ENCODE peak calls at places on chromosomes 1 and 21, in nine cellular contexts. O, Q, N, G, V, C, X, E and Y are unnamed samples.

GRCh38 chr1:112344754-112345423 is 51.1 kb upstream of the CTTNBP2NL start:
- DNase-seq in X (no peak), Q (no peak), E (no peak), G (no peak), C (no peak), N (no peak), V (no peak), O (no peak), Y (no peak)

GRCh38 chr1:6711174-6711573 is 9.6 kb upstream of the DNAJC11 start:
- DNase-seq in O (no peak), E (no peak), N (no peak), X (no peak), C (no peak), Q (no peak), V (no peak), G (no peak), Y (no peak)

GRCh38 chr1:30847358-30847972 is 61.1 kb downstream of the SDC3 start:
- DNase-seq in C (peak), V (peak), N (peak), G (no peak), Q (peak), O (peak), E (no peak), X (peak), Y (no peak)

GRCh38 chr1:219189021-219189824 is 15.5 kb downstream of the LYPLAL1 start:
- DNase-seq in V (no peak), X (no peak), E (no peak), N (peak), Q (peak), G (peak), O (peak), C (no peak), Y (no peak)

GRCh38 chr1:18751425-18751824 is 108.0 kb downstream of the TAS1R2 start:
- DNase-seq in G (no peak), O (no peak), N (no peak), C (no peak), X (no peak), Q (no peak), V (peak), E (no peak), Y (no peak)

GRCh38 chr1:32353886-32354570 is 8.3 kb downstream of the FAM229A start:
- DNase-seq in C (no peak), O (peak), G (no peak), V (no peak), X (no peak), E (peak), Q (no peak), N (no peak), Y (no peak)

GRCh38 chr1:119659628-119660027 is 11.6 kb upstream of the ZNF697 start:
- DNase-seq in O (no peak), Q (no peak), V (no peak), E (peak), X (no peak), C (no peak), N (no peak), G (no peak), Y (no peak)

GRCh38 chr1:8512504-8512903 is 194.6 kb downstream of the SLC45A1 start:
- DNase-seq in X (no peak), O (peak), V (no peak), E (no peak), N (no peak), G (no peak), Q (no peak), C (no peak), Y (no peak)

GRCh38 chr1:65494671-65495070 is 74.2 kb downstream of the LEPR start:
- DNase-seq in E (no peak), X (no peak), N (no peak), G (no peak), Q (no peak), C (no peak), V (no peak), O (no peak), Y (no peak)

GRCh38 chr1:65069186-65069585 is 78.8 kb upstream of the AK4 start:
- DNase-seq in G (no peak), Q (no peak), X (no peak), N (no peak), E (no peak), V (no peak), C (no peak), O (no peak), Y (no peak)

GRCh38 chr1:1782399-1783221 is 4.3 kb upstream of the NADK start:
- DNase-seq in E (peak), G (no peak), Q (peak), X (no peak), C (peak), O (peak), V (no peak), N (peak), Y (no peak)

GRCh38 chr1:86441997-86442396 is 18.0 kb downstream of the CLCA2 start:
- DNase-seq in E (no peak), V (no peak), G (no peak), N (no peak), X (no peak), Q (no peak), O (no peak), C (no peak), Y (no peak)

GRCh38 chr1:165845992-165846748 is 18.8 kb downstream of the UCK2 start:
- DNase-seq in V (no peak), Q (no peak), G (no peak), O (no peak), C (no peak), N (no peak), X (no peak), E (no peak), Y (no peak)

GRCh38 chr1:233172201-233172600 is 123.3 kb downstream of the PCNX2 start:
- DNase-seq in X (no peak), E (no peak), V (no peak), Q (peak), N (peak), C (no peak), G (no peak), O (no peak), Y (no peak)

GRCh38 chr1:145961109-145961424 is 3.2 kb upstream of the LIX1L start:
- DNase-seq in O (peak), C (no peak), G (no peak), N (no peak), E (peak), V (peak), X (no peak), Q (no peak), Y (peak)

GRCh38 chr1:94541175-94542087 is at the start of gene F3:
- DNase-seq in X (peak), G (peak), N (peak), C (peak), Q (peak), O (peak), V (peak), E (peak), Y (peak)

GRCh38 chr1:935751-936231 is 12.1 kb downstream of the SAMD11 start:
- DNase-seq in C (no peak), X (no peak), Q (no peak), G (no peak), O (no peak), V (peak), N (no peak), E (no peak), Y (peak)

GRCh38 chr1:10898921-10899320 is 102.5 kb upstream of the CASZ1 start:
- DNase-seq in N (no peak), E (no peak), V (no peak), X (no peak), G (no peak), Q (no peak), C (no peak), O (no peak), Y (no peak)

GRCh38 chr1:166888710-166889109 is 12.6 kb upstream of the TADA1 start:
- DNase-seq in G (no peak), C (no peak), E (no peak), X (no peak), N (no peak), V (no peak), O (no peak), Q (no peak), Y (no peak)

GRCh38 chr1:119731741-119732430 is 20.2 kb downstream of the PHGDH start:
- DNase-seq in C (no peak), G (no peak), N (no peak), X (no peak), E (no peak), Q (no peak), O (no peak), V (no peak), Y (no peak)

GRCh38 chr1:19799877-19800804 is at the start of gene TMCO4:
- DNase-seq in C (peak), N (peak), V (peak), O (peak), Q (peak), E (peak), X (peak), G (peak), Y (peak)

GRCh38 chr21:41864311-41865001 is 14.7 kb downstream of the PRDM15 start:
- DNase-seq in G (no peak), O (no peak), E (no peak), N (no peak), V (no peak), C (no peak), Q (no peak), X (no peak), Y (no peak)

GRCh38 chr1:234477373-234478151 is 1.4 kb downstream of the TARBP1 start:
- DNase-seq in Q (no peak), G (no peak), O (no peak), C (no peak), N (no peak), E (no peak), X (no peak), V (no peak), Y (no peak)

GRCh38 chr1:84406209-84406917 is 8.1 kb downstream of the DNASE2B start:
- DNase-seq in N (peak), V (no peak), O (peak), C (no peak), Q (peak), G (no peak), E (no peak), X (no peak), Y (no peak)

GRCh38 chr1:160607051-160608032 is 28.0 kb upstream of the CD84 start:
- DNase-seq in N (peak), E (no peak), X (peak), V (peak), O (no peak), Q (peak), G (peak), C (no peak), Y (no peak)

GRCh38 chr1:59142663-59143487 is 154.0 kb upstream of the FGGY start:
- DNase-seq in Q (peak), O (peak), E (no peak), N (peak), X (no peak), C (no peak), V (no peak), G (peak), Y (no peak)

GRCh38 chr1:16903054-16903453 is 7.3 kb downstream of the RNU1-2 start:
- DNase-seq in O (peak), X (no peak), C (no peak), E (no peak), Q (peak), N (peak), V (no peak), G (no peak), Y (no peak)

GRCh38 chr1:200075938-200076546 is 48.5 kb downstream of the NR5A2 start:
- DNase-seq in X (no peak), V (no peak), G (no peak), C (no peak), E (no peak), O (no peak), Q (peak), N (peak), Y (no peak)

GRCh38 chr1:15287035-15287434 is 40.0 kb downstream of the FHAD1 start:
- DNase-seq in O (no peak), Q (no peak), C (no peak), N (no peak), V (no peak), X (no peak), E (no peak), G (no peak), Y (no peak)

GRCh38 chr1:200894712-200895447 is at the start of gene INAVA:
- DNase-seq in C (peak), Q (no peak), O (peak), N (peak), X (no peak), G (no peak), V (no peak), E (no peak), Y (no peak)

GRCh38 chr1:155000725-155001437 is 1.7 kb upstream of the ZBTB7B start:
- DNase-seq in E (peak), X (peak), C (peak), G (peak), Q (peak), N (peak), V (peak), O (peak), Y (peak)
- TF ChIP-seq CTCF in E (no peak), X (peak), C (no peak), G (no peak), Q (no peak), N (no peak), V (no peak), O (no peak), Y (no peak)

DNA sequence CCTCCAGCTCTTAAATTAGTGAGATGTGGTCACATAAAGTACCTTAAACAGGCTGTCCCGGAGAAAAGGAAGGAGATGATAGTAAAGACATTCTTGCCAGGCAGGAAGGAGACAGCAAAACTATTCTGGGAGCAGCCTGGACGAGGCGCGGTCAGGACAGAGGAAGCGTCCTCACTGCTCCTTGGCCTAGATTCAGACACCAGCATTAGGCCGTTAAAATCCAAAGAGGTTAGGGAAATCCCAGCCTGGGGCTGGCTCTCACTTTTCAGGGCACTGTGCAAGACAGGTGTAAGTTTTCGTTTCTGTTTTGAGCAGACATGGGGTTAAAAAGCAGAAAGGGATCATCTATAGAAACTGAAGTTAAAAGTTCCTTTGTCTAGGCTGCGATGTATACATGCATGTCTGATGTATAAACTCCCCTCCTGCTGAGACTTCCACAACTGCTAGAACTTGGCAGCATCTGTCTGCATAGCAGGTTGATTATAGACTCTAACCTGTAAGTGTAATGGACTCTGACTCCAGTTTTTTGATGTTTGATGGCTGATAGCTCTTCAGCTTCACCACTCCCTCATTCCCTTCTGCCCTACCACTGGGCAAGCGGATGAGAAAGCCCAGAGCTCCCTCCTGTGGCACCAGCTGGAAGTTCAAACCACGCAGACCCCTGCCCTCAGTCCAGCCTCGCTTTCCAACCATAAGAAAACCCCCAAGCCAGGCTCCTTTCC is 21.5 kb downstream of the STPG1 start:
- DNase-seq in Q (peak), X (peak), O (no peak), G (peak), C (no peak), N (peak), E (peak), V (peak), Y (peak)
- TF ChIP-seq CTCF in Q (peak), X (peak), O (peak), G (peak), C (peak), N (peak), E (no peak), V (peak), Y (peak)

DNA sequence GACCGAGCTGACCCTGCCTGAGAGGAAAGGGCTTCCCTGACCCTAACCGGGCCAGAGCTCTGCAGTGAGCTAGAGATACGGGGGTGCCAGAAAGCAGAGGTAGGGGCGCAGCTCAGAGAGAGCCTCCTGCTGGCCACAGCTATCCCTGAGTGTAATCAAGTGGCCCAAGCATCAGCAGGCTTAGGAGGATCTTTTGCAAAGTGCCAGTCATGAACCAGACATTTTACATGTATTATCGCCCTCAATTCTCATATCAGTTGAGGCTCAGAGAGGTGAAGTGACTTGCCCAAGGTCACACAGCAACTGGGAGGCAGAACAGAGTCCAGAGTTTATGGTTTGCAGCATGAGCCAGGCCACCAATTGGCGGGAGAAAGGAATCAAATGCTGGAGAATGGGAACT is 7.0 kb upstream of the ID3 start:
- DNase-seq in Q (no peak), X (no peak), V (no peak), G (no peak), N (no peak), E (no peak), O (peak), C (no peak), Y (no peak)
- TF ChIP-seq CTCF in Q (peak), X (no peak), V (no peak), G (peak), N (no peak), E (no peak), O (peak), C (no peak), Y (no peak)

GRCh38 chr1:150487763-150488115 is 520 bp downstream of the TARS2 start:
- DNase-seq in X (no peak), E (no peak), G (no peak), O (no peak), N (no peak), C (no peak), V (no peak), Q (no peak), Y (no peak)

GRCh38 chr1:150498342-150498741 is 9.6 kb upstream of the ECM1 start:
- DNase-seq in O (no peak), V (no peak), G (no peak), X (no peak), E (no peak), C (no peak), N (no peak), Q (no peak), Y (no peak)

GRCh38 chr1:150493175-150493574 is 6.0 kb downstream of the TARS2 start:
- DNase-seq in N (peak), E (no peak), G (no peak), V (no peak), X (no peak), C (no peak), Q (no peak), O (peak), Y (no peak)
- TF ChIP-seq CTCF in N (no peak), E (no peak), G (no peak), V (no peak), X (no peak), C (no peak), Q (no peak), O (no peak), Y (no peak)

GRCh38 chr1:224700915-224701531 is 84.9 kb downstream of the CNIH3 start:
- DNase-seq in N (peak), V (peak), G (peak), O (no peak), C (no peak), Q (no peak), E (no peak), X (no peak), Y (no peak)
- TF ChIP-seq CTCF in N (peak), V (peak), G (peak), O (peak), C (no peak), Q (peak), E (no peak), X (peak), Y (peak)

DNA sequence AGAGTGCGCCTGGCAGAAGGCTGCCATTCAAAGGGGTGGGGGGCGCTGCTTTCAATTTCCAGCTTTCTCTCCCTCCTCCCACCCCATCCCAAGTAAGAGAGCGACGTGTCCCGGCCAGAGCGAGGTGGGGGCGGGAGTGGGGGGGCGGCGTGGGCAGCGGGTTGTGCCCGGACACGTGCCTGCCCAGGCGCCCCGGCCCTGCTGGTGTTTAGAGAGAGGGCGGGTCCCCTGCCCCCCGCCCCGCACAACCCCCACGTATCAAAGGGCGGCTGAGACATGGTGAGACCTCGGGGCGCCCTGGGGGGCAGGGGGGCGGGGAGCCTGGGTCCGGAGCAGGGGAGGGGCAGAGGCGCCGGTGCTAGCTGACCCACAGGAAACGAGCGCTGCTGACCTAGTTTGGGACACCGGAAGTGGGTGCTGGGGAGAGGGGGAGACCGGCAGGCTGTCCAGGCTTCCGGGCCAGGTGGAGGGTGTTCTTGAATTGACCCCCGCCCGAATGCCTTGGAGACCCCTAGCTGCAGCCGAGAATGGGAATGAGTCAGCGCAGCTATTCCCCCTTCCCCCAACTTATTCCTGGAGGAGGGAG is 1.3 kb downstream of the ZBTB7B start:
- DNase-seq in Q (peak), N (no peak), O (peak), C (peak), V (peak), X (no peak), E (peak), G (no peak), Y (peak)
- TF ChIP-seq CTCF in Q (no peak), N (no peak), O (no peak), C (no peak), V (no peak), X (no peak), E (no peak), G (no peak), Y (no peak)

DNA sequence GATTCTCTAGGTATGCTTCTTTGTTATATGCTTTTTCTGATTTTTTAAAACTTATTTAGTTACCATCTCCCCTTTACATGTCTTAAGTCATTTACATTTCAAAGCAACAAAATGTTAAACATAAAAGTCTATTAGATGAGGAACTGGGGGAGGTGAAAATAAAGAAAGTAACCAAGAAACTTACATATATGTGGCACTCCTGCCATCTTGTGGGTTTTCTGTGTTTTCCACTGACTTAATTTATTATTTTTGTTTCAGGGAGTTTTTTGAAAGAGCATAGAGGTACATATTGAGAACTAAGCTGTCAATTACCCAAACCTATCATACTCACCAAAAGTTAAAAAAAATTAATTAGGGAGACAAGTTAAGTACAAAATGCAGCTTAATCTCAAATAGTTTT is 1531.1 kb downstream of the MRPL39 start:
- DNase-seq in E (no peak), X (no peak), Q (peak), N (no peak), V (no peak), C (no peak), G (no peak), O (no peak), Y (no peak)
- TF ChIP-seq CTCF in E (no peak), X (no peak), Q (no peak), N (no peak), V (no peak), C (no peak), G (no peak), O (no peak), Y (no peak)

GRCh38 chr1:175749075-175749474 is 5.7 kb upstream of the TNR start:
- DNase-seq in N (no peak), Q (no peak), C (no peak), V (no peak), E (no peak), X (no peak), G (no peak), O (no peak), Y (no peak)

GRCh38 chr1:175742790-175743459 is 470 bp downstream of the TNR start:
- DNase-seq in X (peak), Q (peak), N (peak), V (peak), C (no peak), G (no peak), O (no peak), E (no peak), Y (no peak)

GRCh38 chr1:175750366-175751111 is 7.1 kb upstream of the TNR start:
- DNase-seq in N (no peak), E (no peak), O (no peak), V (no peak), C (no peak), X (no peak), G (no peak), Q (no peak), Y (no peak)

DNA sequence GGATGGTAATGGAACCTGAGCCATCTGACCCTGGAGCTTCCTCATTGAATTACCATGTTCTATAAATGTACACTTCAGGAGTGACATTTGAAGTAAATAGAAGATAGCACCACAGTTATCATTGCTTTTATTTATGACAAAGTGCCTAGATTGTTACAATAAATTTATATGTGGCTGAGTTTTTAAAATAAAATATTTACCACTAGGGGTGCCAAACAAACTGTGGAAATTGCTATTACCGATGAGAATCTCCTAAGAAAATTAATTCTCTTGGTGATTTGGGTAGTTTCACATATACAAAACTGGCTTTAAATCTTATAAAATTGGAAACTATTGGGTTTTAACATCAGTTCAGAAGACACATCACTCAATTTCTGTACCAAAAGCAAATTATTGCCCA is 1.4 kb upstream of the TNR start:
- DNase-seq in Q (no peak), E (no peak), V (no peak), G (no peak), N (no peak), X (no peak), O (no peak), C (no peak), Y (no peak)
- TF ChIP-seq CTCF in Q (no peak), E (no peak), V (peak), G (no peak), N (peak), X (peak), O (peak), C (no peak), Y (peak)